ENCODE peak calls at places on chromosomes 16 and 17, in ten cellular contexts. Z is stimulated activated CD8-positive, alpha-beta memory T cell treated with anti-CD3 and anti-CD28 coated beads, Interleukin-2, amount 100 ng/mL, for 1 hour; W is LoVo; C is activated T-cell treated with anti-CD3 and anti-CD28 coated beads for 24 hours; K is cardiac fibroblast; G is cerebellum; D is Panc1; M is fibroblast of lung; P is WTC11; R is caudate nucleus. Q is an unnamed sample.

GRCh38 chr17:21171309-21171922 is 42.5 kb downstream of the TMEM11 start:
- DNase-seq in C (no peak), R (no peak), G (no peak), W (no peak), Z (no peak), P (no peak), D (no peak), M (no peak), K (no peak), Q (no peak)

GRCh38 chr16:67269766-67270165 is 9.6 kb upstream of the PLEKHG4 start:
- DNase-seq in K (peak; percentile 52), C (no peak), G (no peak), W (no peak), M (no peak), R (no peak), D (no peak), P (no peak), Z (no peak), Q (peak; percentile 93)

GRCh38 chr17:1959871-1960569 is 65.1 kb downstream of the RTN4RL1 start:
- DNase-seq in C (no peak), G (no peak), D (no peak), R (no peak), M (peak; percentile 27), W (no peak), Z (no peak), P (no peak), K (peak; percentile 39), Q (no peak)

GRCh38 chr17:81510798-81511549 is 1.6 kb downstream of the ACTG1 start:
- DNase-seq in C (no peak), Z (no peak), P (no peak), K (peak; percentile 49), D (no peak), R (no peak), W (no peak), M (no peak), G (no peak), Q (no peak)

GRCh38 chr16:89623511-89624232 is 10.2 kb downstream of the DPEP1 start:
- DNase-seq in W (no peak), P (no peak), K (peak; percentile 44), R (no peak), D (no peak), C (no peak), Z (no peak), G (no peak), M (no peak), Q (no peak)

GRCh38 chr16:74868501-74868900 is 93.9 kb upstream of the FA2H start:
- DNase-seq in M (no peak), K (peak; percentile 54), G (no peak), W (no peak), R (no peak), C (no peak), D (no peak), Z (no peak), P (no peak), Q (no peak)

GRCh38 chr17:50095626-50096037 is 481 bp downstream of the PDK2 start:
- DNase-seq in C (no peak), K (peak; percentile 38), G (no peak), W (no peak), M (peak; percentile 28), R (no peak), Z (no peak), D (no peak), P (no peak), Q (no peak)

GRCh38 chr16:11737678-11738077 is 5.0 kb downstream of the TXNDC11 start:
- DNase-seq in D (no peak), R (no peak), G (no peak), W (no peak), C (no peak), M (no peak), P (no peak), K (no peak), Z (no peak), Q (no peak)

GRCh38 chr16:82701302-82702022 is 74.7 kb downstream of the CDH13 start:
- DNase-seq in R (no peak), M (no peak), P (no peak), Z (no peak), G (no peak), W (no peak), D (no peak), K (peak; percentile 64), C (no peak), Q (no peak)

GRCh38 chr16:21233521-21234150 is at the start of gene ANKS4B:
- DNase-seq in R (no peak), M (no peak), C (no peak), Z (no peak), W (peak; percentile 72), G (no peak), P (no peak), D (no peak), K (no peak), Q (no peak)

GRCh38 chr17:29010586-29010985 is 4.8 kb upstream of the SEZ6 start:
- DNase-seq in R (no peak), G (no peak), M (no peak), K (no peak), W (no peak), Z (no peak), C (no peak), P (no peak), D (no peak), Q (no peak)

GRCh38 chr16:67022531-67023214 is 6.3 kb upstream of the CBFB start:
- DNase-seq in M (no peak), K (peak; percentile 43), D (no peak), G (no peak), C (no peak), Z (no peak), P (no peak), R (no peak), W (no peak), Q (no peak)

Q was measured in H4.